ENCODE peak calls at places on chromosome 6, in nine cellular contexts. G is A673, O is foreskin fibroblast, B is fibroblast of lung, U is endothelial cell of umbilical vein, V is tibial artery, K is upper lobe of left lung, Z is ovary, M is HFF-Myc. S is an unnamed sample.

GRCh38 chr6:149884215-149884614 is 13.7 kb downstream of the RAET1E start:
- DNase-seq in G (no peak), O (no peak), B (peak), U (no peak), V (no peak), K (peak), Z (peak), M (no peak), S (no peak)

GRCh38 chr6:1417718-1418117 is 28.3 kb downstream of the FOXF2 start:
- DNase-seq in G (no peak), O (no peak), B (no peak), U (no peak), V (no peak), K (no peak), Z (no peak), M (no peak), S (no peak)

GRCh38 chr6:134826889-134827737 is 122.8 kb downstream of the ALDH8A1 start:
- DNase-seq in G (no peak), O (peak), B (peak), U (no peak), V (peak), K (no peak), Z (peak), M (peak), S (peak)

GRCh38 chr6:150142304-150142656 is 564 bp upstream of the PPP1R14C start:
- DNase-seq in G (peak), O (peak), B (peak), U (no peak), V (no peak), K (peak), Z (no peak), M (no peak), S (no peak)

GRCh38 chr6:99661870-99662269 is 55.2 kb downstream of the PRDM13 start:
- DNase-seq in G (no peak), O (no peak), B (no peak), U (no peak), V (no peak), K (no peak), Z (no peak), M (no peak), S (no peak)

GRCh38 chr6:170290306-170291128 is at the start of gene DLL1:
- DNase-seq in G (peak), O (peak), B (peak), U (peak), V (peak), K (no peak), Z (no peak), M (no peak), S (no peak)

GRCh38 chr6:167045828-167046580 is 46.8 kb downstream of the CEP43 start:
- DNase-seq in G (no peak), O (no peak), B (no peak), U (no peak), V (no peak), K (no peak), Z (no peak), M (no peak), S (no peak)

GRCh38 chr6:81938991-81939773 is 186.7 kb upstream of the TENT5A start:
- DNase-seq in G (no peak), O (peak), B (peak), U (peak), V (no peak), K (no peak), Z (no peak), M (no peak), S (peak)

GRCh38 chr6:135052939-135053338 is 1.7 kb downstream of the HBS1L start:
- DNase-seq in G (no peak), O (no peak), B (no peak), U (no peak), V (no peak), K (no peak), Z (no peak), M (no peak), S (no peak)

GRCh38 chr6:131199568-131200272 is 64.5 kb downstream of the AKAP7 start:
- DNase-seq in G (peak), O (peak), B (peak), U (peak), V (no peak), K (peak), Z (no peak), M (peak), S (peak)

GRCh38 chr6:38909020-38909730 is 139.4 kb upstream of the GLP1R start:
- DNase-seq in G (no peak), O (no peak), B (no peak), U (peak), V (no peak), K (peak), Z (no peak), M (no peak), S (no peak)

GRCh38 chr6:25295651-25296050 is 16.5 kb downstream of the CARMIL1 start:
- DNase-seq in G (no peak), O (no peak), B (peak), U (no peak), V (no peak), K (no peak), Z (no peak), M (no peak), S (no peak)

GRCh38 chr6:159169557-159170332 is 545 bp downstream of the FNDC1 start:
- DNase-seq in G (peak), O (peak), B (peak), U (peak), V (no peak), K (no peak), Z (no peak), M (no peak), S (peak)

GRCh38 chr6:33628401-33628964 is 7.4 kb downstream of the ITPR3 start:
- DNase-seq in G (no peak), O (no peak), B (no peak), U (no peak), V (peak), K (no peak), Z (no peak), M (no peak), S (no peak)

GRCh38 chr6:101705866-101706265 is 312.4 kb downstream of the GRIK2 start:
- DNase-seq in G (no peak), O (peak), B (peak), U (no peak), V (no peak), K (no peak), Z (no peak), M (no peak), S (no peak)

GRCh38 chr6:3651698-3652229 is 99.7 kb downstream of the PXDC1 start:
- DNase-seq in G (no peak), O (no peak), B (no peak), U (no peak), V (no peak), K (no peak), Z (no peak), M (no peak), S (no peak)

GRCh38 chr6:36934868-36935267 is 19.7 kb upstream of the PI16 start:
- DNase-seq in G (no peak), O (no peak), B (no peak), U (no peak), V (no peak), K (no peak), Z (no peak), M (no peak), S (no peak)

GRCh38 chr6:8000080-8001035 is 63.8 kb downstream of the BLOC1S5 start:
- DNase-seq in G (no peak), O (no peak), B (peak), U (peak), V (no peak), K (no peak), Z (no peak), M (no peak), S (no peak)

GRCh38 chr6:145836767-145837166 is 22.2 kb upstream of the FBXO30 start:
- DNase-seq in G (no peak), O (no peak), B (peak), U (no peak), V (no peak), K (no peak), Z (no peak), M (no peak), S (no peak)

GRCh38 chr6:133741375-133741861 is 147.5 kb upstream of the TCF21 start:
- DNase-seq in G (no peak), O (no peak), B (peak), U (no peak), V (no peak), K (no peak), Z (no peak), M (no peak), S (no peak)

GRCh38 chr6:136609878-136610706 is 59.9 kb upstream of the MAP7 start:
- DNase-seq in G (peak), O (peak), B (peak), U (peak), V (peak), K (peak), Z (peak), M (peak), S (peak)

GRCh38 chr6:129678463-129678862 is 31.5 kb downstream of the ARHGAP18 start:
- DNase-seq in G (no peak), O (no peak), B (no peak), U (peak), V (no peak), K (no peak), Z (no peak), M (no peak), S (no peak)

GRCh38 chr6:75968143-75968542 is 104.3 kb downstream of the IMPG1 start:
- DNase-seq in G (no peak), O (no peak), B (no peak), U (no peak), V (no peak), K (no peak), Z (no peak), M (no peak), S (no peak)

GRCh38 chr6:23731609-23732008 is 394.4 kb upstream of the NRSN1 start:
- DNase-seq in G (no peak), O (no peak), B (no peak), U (no peak), V (no peak), K (no peak), Z (no peak), M (no peak), S (no peak)
- TF ChIP-seq CTCF in G (no peak), O (no peak), B (no peak), U (no peak), V (no peak), K (no peak), Z (no peak), M (no peak), S (no peak)

DNA sequence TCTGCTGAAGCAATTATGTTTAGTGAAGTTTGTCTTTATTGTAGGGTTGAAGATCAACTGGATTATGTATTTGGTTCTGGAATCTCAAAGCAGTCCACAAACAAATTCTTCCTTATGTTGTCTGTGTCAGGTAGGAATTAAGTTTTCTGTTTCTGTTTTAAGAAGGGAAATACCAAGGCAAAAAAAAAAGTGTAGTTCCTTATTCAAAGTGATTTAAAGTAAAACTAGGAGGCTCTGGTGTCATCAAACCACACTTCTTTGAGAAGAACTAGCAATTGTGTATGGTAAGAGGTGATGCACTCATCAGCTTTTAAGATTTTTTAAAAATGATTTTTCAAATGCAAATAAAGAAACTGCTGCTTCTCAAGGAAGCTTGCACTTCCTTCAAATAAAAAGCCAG is 1.9 kb downstream of the FAM135A start:
- DNase-seq in G (no peak), O (no peak), B (no peak), U (no peak), V (no peak), K (no peak), Z (no peak), M (no peak), S (no peak)
- H3K4me3 ChIP-seq in G (no peak), O (no peak), B (no peak), U (no peak), V (no peak), K (no peak), Z (no peak), M (no peak), S (no peak)

DNA sequence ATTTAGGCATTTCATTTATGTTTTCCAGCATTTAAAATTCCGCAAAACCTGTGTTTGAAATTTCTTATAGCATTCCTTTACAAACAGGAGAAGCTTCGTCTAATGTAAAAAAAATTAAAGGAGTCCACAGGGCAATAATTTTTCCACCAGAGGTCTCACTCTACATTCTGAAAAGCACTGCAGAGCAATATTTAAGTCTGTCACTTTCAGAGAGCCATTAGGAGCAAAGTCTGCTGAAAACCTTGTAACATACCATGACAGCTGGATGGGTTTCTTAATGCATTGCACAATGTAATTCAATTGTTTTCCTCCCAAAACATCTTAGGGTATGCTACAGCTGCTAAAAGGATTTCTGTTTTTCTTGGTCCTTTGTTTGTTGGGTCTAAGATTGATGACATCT is 18.0 kb downstream of the BAG2 start:
- DNase-seq in G (peak), O (peak), B (peak), U (peak), V (no peak), K (no peak), Z (no peak), M (no peak), S (no peak)
- TF ChIP-seq CTCF in G (peak), O (peak), B (peak), U (no peak), V (peak), K (no peak), Z (peak), M (no peak), S (peak)

GRCh38 chr6:142903806-142904205 is 41.2 kb downstream of the HIVEP2 start:
- DNase-seq in G (no peak), O (peak), B (peak), U (no peak), V (no peak), K (no peak), Z (no peak), M (no peak), S (no peak)

GRCh38 chr6:142901616-142902015 is 43.4 kb downstream of the HIVEP2 start:
- DNase-seq in G (no peak), O (no peak), B (no peak), U (no peak), V (no peak), K (no peak), Z (no peak), M (no peak), S (no peak)

GRCh38 chr6:142900467-142900961 is 44.5 kb downstream of the HIVEP2 start:
- DNase-seq in G (no peak), O (no peak), B (peak), U (no peak), V (no peak), K (no peak), Z (peak), M (no peak), S (no peak)

GRCh38 chr6:142899101-142899760 is 45.7 kb downstream of the HIVEP2 start:
- DNase-seq in G (no peak), O (no peak), B (no peak), U (no peak), V (no peak), K (no peak), Z (no peak), M (no peak), S (no peak)

DNA sequence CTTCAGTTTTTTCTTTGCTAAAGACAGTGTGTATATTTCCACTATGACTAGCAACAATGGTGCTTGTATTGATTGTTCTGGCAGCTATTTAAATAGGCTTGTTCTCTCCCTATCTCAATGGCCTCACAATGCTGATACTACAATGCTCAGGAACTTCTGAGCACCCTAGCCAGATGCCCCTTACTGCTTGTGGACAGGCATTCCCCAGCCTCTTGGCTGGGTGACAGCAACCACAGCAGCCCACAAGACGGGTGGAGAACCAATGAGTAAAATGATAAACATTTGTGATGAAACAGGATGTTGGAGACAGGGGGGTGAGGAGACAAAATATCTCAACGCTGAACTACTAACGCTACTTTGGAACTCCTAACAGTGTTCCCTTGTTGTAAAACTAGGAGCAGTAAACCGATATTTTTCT is 42.3 kb downstream of the HIVEP2 start:
- DNase-seq in G (no peak), O (peak), B (peak), U (peak), V (peak), K (peak), Z (peak), M (peak), S (peak)
- H3K4me3 ChIP-seq in G (no peak), O (peak), B (no peak), U (no peak), V (no peak), K (no peak), Z (no peak), M (no peak), S (no peak)

DNA sequence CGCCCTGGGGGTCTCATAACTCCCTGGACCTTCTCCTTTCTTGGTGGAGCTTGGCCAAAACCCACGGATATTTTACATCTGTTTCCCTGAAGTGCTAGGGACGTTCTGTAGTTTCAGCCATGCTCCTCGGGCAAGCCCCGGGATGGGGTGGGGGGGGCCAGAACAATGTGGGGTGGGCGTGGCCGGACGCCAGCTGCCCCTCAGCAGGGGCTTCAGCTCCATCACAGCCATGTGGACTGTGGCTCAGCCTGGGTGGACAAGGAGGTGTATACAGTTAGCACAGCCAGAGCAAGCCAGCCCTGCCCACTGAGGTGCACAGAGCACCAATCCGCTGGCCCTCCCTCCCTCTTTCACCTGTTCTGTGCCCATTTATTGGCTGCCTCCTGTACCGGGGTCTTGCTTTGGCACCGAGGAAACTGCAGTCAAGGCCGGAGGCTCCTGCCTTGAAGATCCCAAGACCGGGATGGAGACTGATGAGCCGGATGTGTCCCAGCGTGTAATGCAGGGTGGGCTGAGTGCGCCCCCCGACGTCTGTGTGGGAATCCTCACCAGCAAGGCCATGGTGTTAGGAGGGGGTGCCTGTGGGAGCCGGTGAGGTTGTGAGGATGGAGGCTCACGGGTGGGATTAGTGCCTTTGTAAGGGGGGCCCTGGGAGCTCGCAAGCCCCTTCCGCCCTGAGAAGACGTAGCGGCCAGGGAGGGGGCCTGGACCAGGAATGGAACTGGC is 28.0 kb downstream of the FRMD1 start:
- DNase-seq in G (peak), O (no peak), B (no peak), U (no peak), V (no peak), K (no peak), Z (no peak), M (no peak), S (no peak)
- TF ChIP-seq CTCF in G (peak), O (peak), B (peak), U (peak), V (no peak), K (no peak), Z (no peak), M (peak), S (peak)

GRCh38 chr6:112501705-112502104 is 154.6 kb downstream of the RFPL4B start:
- DNase-seq in G (peak), O (no peak), B (peak), U (peak), V (no peak), K (no peak), Z (peak), M (no peak), S (peak)

GRCh38 chr6:112502348-112503130 is 155.4 kb downstream of the RFPL4B start:
- DNase-seq in G (peak), O (no peak), B (peak), U (peak), V (no peak), K (no peak), Z (no peak), M (no peak), S (peak)

DNA sequence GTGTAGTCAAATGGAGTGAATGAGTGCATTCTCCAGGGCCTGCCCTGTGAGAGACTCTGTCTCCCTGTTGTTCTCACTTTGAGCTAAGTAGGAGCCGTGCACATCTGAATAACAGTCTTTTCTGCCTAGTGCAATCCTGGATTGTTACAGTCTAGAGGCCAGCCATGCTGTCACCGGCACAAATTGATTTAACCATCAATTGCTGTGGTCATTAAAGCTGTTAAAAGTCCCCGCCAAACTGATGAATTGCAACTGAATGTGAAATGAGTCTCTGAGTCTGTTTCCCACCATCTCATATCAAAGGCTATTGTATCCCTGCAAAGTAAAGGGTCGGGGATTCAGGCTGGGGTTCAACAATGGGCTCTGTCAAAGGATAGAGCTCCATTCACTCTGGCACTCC is 156.1 kb downstream of the RFPL4B start:
- DNase-seq in G (peak), O (no peak), B (peak), U (peak), V (no peak), K (no peak), Z (no peak), M (no peak), S (peak)
- H3K4me3 ChIP-seq in G (no peak), O (no peak), B (no peak), U (no peak), V (no peak), K (no peak), Z (no peak), M (no peak), S (no peak)

GRCh38 chr6:89081129-89081422 is 525 bp downstream of the PNRC1 start:
- DNase-seq in G (no peak), O (no peak), B (no peak), U (no peak), V (no peak), K (no peak), Z (no peak), M (no peak), S (no peak)
- TF ChIP-seq CTCF in G (no peak), O (no peak), B (no peak), U (no peak), V (no peak), K (no peak), Z (peak), M (no peak), S (no peak)

GRCh38 chr6:132525866-132526265 is 12.2 kb upstream of the TAAR9 start:
- DNase-seq in G (no peak), O (no peak), B (no peak), U (no peak), V (no peak), K (no peak), Z (no peak), M (no peak), S (no peak)

GRCh38 chr6:132526461-132526860 is 11.6 kb upstream of the TAAR9 start:
- DNase-seq in G (no peak), O (no peak), B (no peak), U (no peak), V (no peak), K (no peak), Z (no peak), M (no peak), S (no peak)

GRCh38 chr6:132524639-132525038 is 11.7 kb upstream of the STX7 start:
- DNase-seq in G (no peak), O (no peak), B (no peak), U (no peak), V (no peak), K (no peak), Z (no peak), M (no peak), S (no peak)

GRCh38 chr6:132527791-132528190 is 10.3 kb upstream of the TAAR9 start:
- DNase-seq in G (peak), O (no peak), B (peak), U (no peak), V (no peak), K (no peak), Z (no peak), M (no peak), S (no peak)

GRCh38 chr6:132530293-132530974 is 7.6 kb upstream of the TAAR9 start:
- DNase-seq in G (peak), O (peak), B (peak), U (peak), V (no peak), K (peak), Z (peak), M (peak), S (peak)
- H3K4me3 ChIP-seq in G (no peak), O (no peak), B (no peak), U (no peak), V (no peak), K (no peak), Z (no peak), M (no peak), S (no peak)

S was measured in astrocyte of the cerebellum.